ENCODE peak calls at places on chromosomes 1 and 21, in ten cellular contexts. Y is transverse colon, X is K562, N is uterus, P is prostate gland, J is ovary, T is heart left ventricle, R is body of pancreas, U is IMR-90, Z is HepG2. F is an unnamed sample.

GRCh38 chr1:8232036-8232757 is 85.7 kb upstream of the SLC45A1 start:
- DNase-seq in Y (no peak), X (peak; percentile 55), N (peak; percentile 29), P (no peak), J (no peak), T (no peak), R (peak; percentile 38), U (no peak), Z (no peak), F (no peak)

GRCh38 chr1:156689960-156690672 is 12.9 kb upstream of the NES start:
- DNase-seq in Y (no peak), X (no peak), N (no peak), P (no peak), J (no peak), T (no peak), R (no peak), U (no peak), Z (no peak), F (no peak)

GRCh38 chr1:208084764-208085163 is 159.4 kb downstream of the PLXNA2 start:
- DNase-seq in Y (no peak), X (no peak), N (no peak), P (no peak), J (no peak), T (no peak), R (no peak), U (no peak), Z (no peak), F (no peak)

GRCh38 chr21:45534591-45535331 is 7.5 kb downstream of the SLC19A1 start:
- DNase-seq in Y (peak; percentile 86), X (no peak), N (peak; percentile 14), P (no peak), J (no peak), T (peak; percentile 90), R (no peak), U (no peak), Z (no peak), F (peak; percentile 47)

GRCh38 chr21:43942201-43942600 is 69.9 kb upstream of the TRAPPC10 start:
- DNase-seq in Y (no peak), X (no peak), N (no peak), P (no peak), J (no peak), T (no peak), R (no peak), U (no peak), Z (no peak), F (no peak)

GRCh38 chr1:7292714-7293419 is 478.2 kb upstream of the VAMP3 start:
- DNase-seq in Y (no peak), X (no peak), N (no peak), P (no peak), J (no peak), T (peak; percentile 32), R (no peak), U (no peak), Z (no peak), F (no peak)

GRCh38 chr1:78601068-78601467 is 19.2 kb upstream of the IFI44L start:
- DNase-seq in Y (no peak), X (no peak), N (no peak), P (no peak), J (no peak), T (no peak), R (no peak), U (no peak), Z (no peak), F (no peak)

GRCh38 chr1:67201891-67202290 is 35.6 kb downstream of the IL23R start:
- DNase-seq in Y (no peak), X (no peak), N (no peak), P (no peak), J (no peak), T (no peak), R (no peak), U (no peak), Z (no peak), F (no peak)

GRCh38 chr1:93588206-93588605 is 93.4 kb downstream of the BCAR3 start:
- DNase-seq in Y (no peak), X (no peak), N (no peak), P (no peak), J (no peak), T (no peak), R (no peak), U (peak; percentile 54), Z (no peak), F (no peak)

GRCh38 chr21:41947596-41948403 is 6.0 kb downstream of the C2CD2 start:
- DNase-seq in Y (no peak), X (no peak), N (no peak), P (no peak), J (peak; percentile 68), T (no peak), R (no peak), U (peak; percentile 43), Z (no peak), F (peak; percentile 28)

GRCh38 chr1:110207831-110208230 is 2.3 kb upstream of the KCNC4 start:
- DNase-seq in Y (peak; percentile 74), X (peak; percentile 80), N (peak; percentile 59), P (peak; percentile 54), J (peak; percentile 63), T (peak; percentile 76), R (peak; percentile 78), U (peak; percentile 38), Z (peak; percentile 31), F (peak; percentile 78)

GRCh38 chr1:168674252-168674651 is 54.8 kb downstream of the DPT start:
- DNase-seq in Y (no peak), X (no peak), N (no peak), P (no peak), J (no peak), T (no peak), R (no peak), U (no peak), Z (no peak), F (no peak)

GRCh38 chr1:41726899-41727748 is 191.6 kb downstream of the HIVEP3 start:
- DNase-seq in Y (peak; percentile 65), X (no peak), N (no peak), P (no peak), J (no peak), T (peak; percentile 83), R (no peak), U (no peak), Z (peak; percentile 6), F (peak; percentile 83)

GRCh38 chr1:240194120-240194519 is 102.4 kb downstream of the FMN2 start:
- DNase-seq in Y (peak; percentile 21), X (no peak), N (peak; percentile 72), P (no peak), J (peak; percentile 21), T (no peak), R (no peak), U (peak; percentile 74), Z (no peak), F (no peak)

GRCh38 chr1:54227091-54227602 is 27.2 kb downstream of the MRPL37 start:
- DNase-seq in Y (no peak), X (no peak), N (no peak), P (no peak), J (no peak), T (no peak), R (peak; percentile 80), U (peak; percentile 51), Z (peak; percentile 27), F (peak; percentile 72)

GRCh38 chr1:205521646-205522150 is 17.2 kb downstream of the CDK18 start:
- DNase-seq in Y (no peak), X (no peak), N (no peak), P (no peak), J (no peak), T (no peak), R (no peak), U (no peak), Z (no peak), F (no peak)

GRCh38 chr1:244952280-244952933 is 88.1 kb upstream of the HNRNPU start:
- DNase-seq in Y (no peak), X (no peak), N (no peak), P (no peak), J (no peak), T (no peak), R (no peak), U (no peak), Z (no peak), F (no peak)
- TF ChIP-seq CTCF in Y (no peak), X (no peak), N (no peak), P (no peak), J (no peak), T (no peak), R (no peak), U (no peak), Z (no peak), F (no peak)

DNA sequence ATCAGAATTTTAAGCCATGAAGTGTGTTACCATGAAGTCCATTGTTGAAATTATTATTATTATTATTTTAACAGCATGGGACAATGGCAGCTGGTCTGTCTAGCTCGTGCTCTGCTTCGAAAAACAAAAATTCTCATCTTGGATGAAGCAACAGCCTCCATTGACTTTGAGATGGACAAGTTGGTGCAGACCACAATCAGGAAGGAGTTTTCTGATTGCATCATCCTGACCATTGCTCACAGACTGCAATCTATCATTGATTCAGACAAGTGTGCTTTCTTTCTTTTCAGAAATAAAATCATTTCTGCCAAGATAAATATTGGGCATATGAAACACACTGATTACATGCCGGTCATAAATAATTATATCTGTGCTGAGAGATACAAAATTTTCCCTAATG is 21.0 kb downstream of the HSPA13 start:
- DNase-seq in Y (no peak), X (no peak), N (no peak), P (peak; percentile 37), J (no peak), T (no peak), R (no peak), U (no peak), Z (no peak), F (no peak)
- H3K4me3 ChIP-seq in Y (no peak overlapping the region), X (no peak overlapping the region), N (no peak overlapping the region), P (no peak overlapping the region), J (no peak overlapping the region), T (no peak overlapping the region), R (no peak overlapping the region), U (no peak overlapping the region), Z (no peak overlapping the region), F (no peak overlapping the region)

DNA sequence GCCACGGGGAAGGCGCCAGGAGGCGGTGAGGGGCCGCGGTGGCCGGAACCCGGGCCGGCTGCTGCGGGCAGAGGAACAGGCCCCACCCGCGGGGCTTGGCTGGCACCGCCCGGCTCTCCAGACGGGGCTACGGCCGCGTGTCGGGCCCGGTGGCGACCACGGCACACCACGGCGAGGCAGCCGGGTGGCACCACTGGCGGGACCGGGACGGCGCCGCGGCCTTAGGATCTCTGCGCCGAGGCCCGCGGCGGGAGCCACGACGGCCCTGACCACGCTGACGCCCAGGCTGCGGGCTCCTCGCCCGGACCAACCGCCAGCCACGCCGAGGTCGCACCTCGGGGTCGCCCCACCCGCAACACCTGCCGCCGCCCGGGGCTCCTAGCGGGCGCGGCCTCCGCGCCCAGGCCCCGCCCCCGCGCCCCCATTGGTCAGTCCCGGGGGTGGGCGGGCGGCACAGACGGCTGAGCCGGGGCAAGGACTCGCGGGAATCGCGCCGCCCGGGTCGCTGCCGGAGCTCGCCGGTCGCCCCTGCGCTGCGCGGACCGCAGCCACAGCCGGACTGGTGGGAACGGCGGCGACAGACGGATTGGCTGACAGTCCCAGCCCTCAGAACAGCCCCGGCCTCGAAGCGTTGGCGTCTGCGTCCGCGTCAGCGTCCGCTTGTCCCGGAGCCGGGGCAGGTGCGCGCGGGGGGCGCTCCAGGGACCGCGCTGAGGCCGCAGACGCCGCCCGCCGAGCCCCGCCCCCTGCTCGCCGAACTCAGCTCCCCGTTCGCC is at the start of gene BMP8A:
- DNase-seq in Y (peak; percentile 83), X (peak; percentile 97), N (peak; percentile 38), P (peak; percentile 48), J (peak; percentile 58), T (peak; percentile 60), R (peak; percentile 77), U (no peak), Z (peak; percentile 32), F (peak; percentile 75)
- TF ChIP-seq POLR2A in Y (no peak), X (no peak), N (peak; percentile 25), P (peak; percentile 34), J (peak; percentile 50), T (no peak), R (no peak), U (no peak), Z (no peak), F (no peak)

GRCh38 chr1:27473755-27474154 is 16.2 kb downstream of the WASF2 start:
- DNase-seq in Y (no peak), X (no peak), N (no peak), P (no peak), J (no peak), T (no peak), R (no peak), U (no peak), Z (no peak), F (no peak)
- TF ChIP-seq CTCF in Y (no peak), X (no peak), N (no peak), P (no peak), J (no peak), T (no peak), R (no peak), U (no peak), Z (no peak), F (no peak)